ENCODE peak calls at places on chromosomes 16 and 17, in five cellular contexts. X is endothelial cell of umbilical vein, J is suprapubic skin, N is HL-60, C is GM23338. Q is an unnamed sample.

GRCh38 chr16:50248845-50249244 is 17.5 kb upstream of the ADCY7 start:
- DNase-seq in X (no peak), J (no peak), N (no peak), C (peak), Q (no peak)

GRCh38 chr16:50004239-50004638 is 20.8 kb upstream of the CNEP1R1 start:
- DNase-seq in X (no peak), J (no peak), N (no peak), C (no peak), Q (no peak)

GRCh38 chr16:23398987-23399805 is 53.8 kb downstream of the COG7 start:
- DNase-seq in X (no peak), J (no peak), N (no peak), C (peak), Q (no peak)

GRCh38 chr17:27428781-27429505 is 27.3 kb upstream of the KSR1 start:
- DNase-seq in X (no peak), J (no peak), N (no peak), C (no peak), Q (no peak)

GRCh38 chr16:14180431-14181059 is 109.4 kb downstream of the MRTFB start:
- DNase-seq in X (no peak), J (no peak), N (no peak), C (peak), Q (no peak)

GRCh38 chr17:62083651-62084050 is 18.6 kb upstream of the MED13 start:
- DNase-seq in X (no peak), J (no peak), N (no peak), C (no peak), Q (no peak)

GRCh38 chr16:8931864-8932263 is 31.8 kb downstream of the USP7 start:
- DNase-seq in X (peak), J (no peak), N (no peak), C (peak), Q (no peak)

GRCh38 chr17:47199627-47200324 is 9.4 kb upstream of the MYL4 start:
- DNase-seq in X (no peak), J (no peak), N (peak), C (no peak), Q (no peak)

GRCh38 chr16:35523991-35524390 is 2064.6 kb downstream of the TP53TG3F start:
- DNase-seq in X (no peak), J (no peak), N (no peak), C (no peak), Q (no peak)

GRCh38 chr17:71970312-71970711 is 150.5 kb upstream of the SOX9 start:
- DNase-seq in X (no peak), J (no peak), N (no peak), C (no peak), Q (no peak)

GRCh38 chr17:27206447-27206846 is 87.5 kb upstream of the WSB1 start:
- DNase-seq in X (no peak), J (no peak), N (peak), C (peak), Q (no peak)

GRCh38 chr17:61460796-61461585 is 8.8 kb downstream of the TBX4 start:
- DNase-seq in X (no peak), J (peak), N (no peak), C (no peak), Q (no peak)

GRCh38 chr17:76575570-76575969 is 10.1 kb downstream of the ST6GALNAC2 start:
- DNase-seq in X (no peak), J (no peak), N (no peak), C (no peak), Q (no peak)

GRCh38 chr17:42679001-42679491 is 2.3 kb upstream of the PLEKHH3 start:
- DNase-seq in X (peak), J (no peak), N (no peak), C (peak), Q (peak)

GRCh38 chr17:48014603-48015037 is 23.0 kb downstream of the COPZ2 start:
- DNase-seq in X (no peak), J (no peak), N (no peak), C (no peak), Q (no peak)

GRCh38 chr16:49635591-49636581 is 220.0 kb downstream of the ZNF423 start:
- DNase-seq in X (no peak), J (no peak), N (no peak), C (no peak), Q (no peak)

GRCh38 chr17:38852771-38853291 is 690 bp downstream of the RPL23 start:
- DNase-seq in X (no peak), J (no peak), N (no peak), C (no peak), Q (no peak)

GRCh38 chr17:38848557-38848891 is 5.0 kb downstream of the RPL23 start:
- DNase-seq in X (no peak), J (no peak), N (no peak), C (no peak), Q (no peak)

GRCh38 chr17:38848939-38849563 is 4.5 kb downstream of the RPL23 start:
- DNase-seq in X (no peak), J (no peak), N (no peak), C (no peak), Q (no peak)

GRCh38 chr17:38851434-38851833 is 2.1 kb downstream of the RPL23 start:
- DNase-seq in X (no peak), J (no peak), N (no peak), C (no peak), Q (no peak)

GRCh38 chr17:38850374-38850773 is 3.1 kb downstream of the RPL23 start:
- DNase-seq in X (no peak), J (no peak), N (no peak), C (no peak), Q (no peak)
- TF ChIP-seq POLR2AphosphoS5 in X (no peak), J (no peak), N (no peak), C (no peak), Q (no peak)

GRCh38 chr16:68596266-68596665 is 48.8 kb upstream of the CDH3 start:
- DNase-seq in X (no peak), J (no peak), N (no peak), C (no peak), Q (no peak)

GRCh38 chr16:68590201-68590994 is 51.3 kb downstream of the ZFP90 start:
- DNase-seq in X (peak), J (no peak), N (peak), C (peak), Q (peak)

GRCh38 chr16:68592466-68593337 is 52.4 kb upstream of the CDH3 start:
- DNase-seq in X (peak), J (no peak), N (peak), C (peak), Q (no peak)
- TF ChIP-seq CTCF in X (peak), J (no peak), N (no peak), C (peak), Q (no peak)

GRCh38 chr16:67183627-67184452 is at the start of gene MATCAP1:
- DNase-seq in X (peak), J (peak), N (peak), C (peak), Q (peak)
- TF ChIP-seq POLR2AphosphoS5 in X (peak), J (peak), N (no peak), C (peak), Q (peak)

GRCh38 chr17:35559495-35559894 is 1.1 kb downstream of the SLFN14 start:
- DNase-seq in X (peak), J (no peak), N (no peak), C (no peak), Q (no peak)

GRCh38 chr17:35554668-35555067 is 6.0 kb downstream of the SLFN14 start:
- DNase-seq in X (no peak), J (no peak), N (no peak), C (no peak), Q (no peak)

GRCh38 chr17:35553310-35553709 is 7.3 kb downstream of the SLFN14 start:
- DNase-seq in X (no peak), J (no peak), N (no peak), C (no peak), Q (no peak)

GRCh38 chr17:35557353-35557752 is 3.3 kb downstream of the SLFN14 start:
- DNase-seq in X (no peak), J (no peak), N (no peak), C (no peak), Q (no peak)

DNA sequence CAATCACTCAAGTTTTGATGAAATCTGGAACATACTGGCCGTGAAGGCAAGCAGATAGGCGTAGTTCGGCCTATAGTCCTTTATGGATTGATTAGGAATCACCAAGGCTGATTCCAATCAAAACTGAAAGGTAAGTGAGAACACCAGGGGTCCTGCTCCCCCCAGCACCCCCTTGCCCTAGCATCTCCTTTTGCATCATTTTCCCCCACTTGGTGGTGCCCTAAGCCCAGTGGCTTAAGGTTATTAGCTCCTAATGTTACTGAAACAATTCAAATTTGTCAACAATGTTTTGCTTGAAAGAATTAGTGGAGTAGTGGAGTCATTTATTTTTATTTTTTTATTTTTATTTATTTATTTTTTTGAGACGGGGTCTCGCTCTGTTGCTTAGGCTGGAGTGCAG is 4.9 kb downstream of the SLFN14 start:
- DNase-seq in X (no peak), J (no peak), N (no peak), C (peak), Q (no peak)
- TF ChIP-seq CTCF in X (peak), J (no peak), N (no peak), C (peak), Q (no peak)

GRCh38 chr17:39208893-39209292 is 8.8 kb downstream of the RPL19 start:
- DNase-seq in X (no peak), J (no peak), N (peak), C (no peak), Q (no peak)
- TF ChIP-seq POLR2AphosphoS5 in X (no peak), J (no peak), N (peak), C (no peak), Q (no peak)

DNA sequence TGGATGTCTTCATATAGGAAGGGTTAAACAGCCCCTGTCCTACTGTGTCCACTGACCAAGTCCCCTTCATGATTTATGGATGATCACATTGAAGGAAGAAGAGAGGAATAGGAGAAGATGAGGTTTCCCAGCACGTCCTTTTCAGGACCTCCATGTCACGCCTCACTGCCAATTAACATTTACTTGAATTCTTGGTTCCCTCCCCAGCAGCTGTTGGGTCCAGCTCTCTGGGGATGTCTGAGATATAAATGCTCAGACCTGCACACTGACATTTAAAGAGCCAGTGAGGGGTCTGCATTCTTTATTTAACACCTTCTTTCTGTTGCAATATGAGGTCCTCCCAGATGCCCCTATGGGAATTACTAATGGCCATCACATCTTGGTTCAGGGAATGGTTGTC is 230.6 kb upstream of the HSBP1 start:
- DNase-seq in X (no peak), J (no peak), N (no peak), C (no peak), Q (no peak)
- TF ChIP-seq CTCF in X (no peak), J (no peak), N (no peak), C (no peak), Q (no peak)

DNA sequence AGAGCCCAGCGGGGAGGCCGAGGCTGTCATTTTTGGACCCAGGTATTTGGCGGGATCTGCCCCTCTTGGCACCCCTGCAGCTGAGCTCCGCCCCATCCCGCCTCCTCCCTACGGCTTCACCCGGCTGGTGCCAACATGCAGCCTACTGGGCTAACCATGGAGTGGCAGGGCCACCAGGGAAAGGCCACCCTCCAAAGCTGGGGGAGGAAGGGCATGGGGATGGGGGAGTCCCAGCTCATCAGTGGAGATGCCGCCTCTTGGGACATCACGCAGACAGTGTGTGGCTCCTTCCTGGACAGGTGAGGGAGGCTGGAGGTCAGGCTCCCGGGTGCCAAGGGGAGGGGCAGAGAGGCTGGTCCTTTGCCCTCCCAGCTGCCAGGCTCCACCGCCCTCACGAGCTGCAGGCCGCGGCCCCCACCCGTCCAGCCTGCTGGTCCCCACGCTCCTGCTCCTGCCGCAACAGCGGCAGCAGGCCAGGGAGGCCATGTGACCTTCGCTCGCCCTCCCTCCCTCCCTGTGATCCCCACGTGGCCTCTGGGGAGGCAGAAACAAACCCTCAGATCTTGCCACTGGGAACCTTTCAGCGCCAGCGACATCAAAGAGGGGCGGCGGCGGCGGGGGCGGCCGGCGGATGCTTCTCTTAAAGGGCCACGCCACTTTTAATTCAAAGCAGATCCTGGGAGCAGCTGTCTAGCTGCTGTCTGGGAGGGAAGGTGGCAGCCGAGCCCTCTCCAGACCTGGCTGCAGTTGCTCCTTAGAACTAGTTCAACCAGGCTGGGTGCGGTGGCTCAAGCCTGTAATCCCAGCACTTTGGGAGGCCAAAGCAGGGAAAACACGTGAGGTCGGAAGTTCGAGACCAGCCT is 6.8 kb upstream of the NOTUM start:
- DNase-seq in X (no peak), J (peak), N (peak), C (peak), Q (peak)
- TF ChIP-seq POLR2AphosphoS5 in X (no peak), J (no peak), N (no peak), C (peak), Q (peak)

GRCh38 chr16:17305694-17306093 is 165.1 kb downstream of the XYLT1 start:
- DNase-seq in X (no peak), J (no peak), N (no peak), C (no peak), Q (no peak)

GRCh38 chr16:17304124-17304813 is 166.5 kb downstream of the XYLT1 start:
- DNase-seq in X (no peak), J (no peak), N (no peak), C (no peak), Q (peak)

GRCh38 chr16:17306745-17307144 is 164.0 kb downstream of the XYLT1 start:
- DNase-seq in X (no peak), J (no peak), N (no peak), C (no peak), Q (no peak)

GRCh38 chr16:17303101-17303500 is 167.7 kb downstream of the XYLT1 start:
- DNase-seq in X (no peak), J (no peak), N (peak), C (no peak), Q (no peak)

DNA sequence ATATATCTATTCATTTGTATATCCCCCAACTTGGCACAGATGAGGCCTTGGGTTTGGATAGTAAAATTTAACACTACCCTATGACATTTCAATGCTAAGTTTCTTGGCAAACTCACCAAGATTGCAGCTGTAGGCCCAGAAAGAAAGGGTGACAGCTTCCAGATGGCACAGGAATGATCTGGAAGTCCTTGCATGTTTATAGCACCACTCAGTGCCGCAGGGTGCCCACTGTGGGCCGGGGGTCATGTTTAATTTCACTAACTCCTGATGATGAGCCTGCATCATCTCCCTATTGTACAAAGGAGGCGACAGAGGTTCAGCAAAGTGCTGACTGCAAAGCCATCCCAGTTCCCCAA is 166.0 kb downstream of the XYLT1 start:
- DNase-seq in X (no peak), J (no peak), N (no peak), C (no peak), Q (no peak)
- TF ChIP-seq CTCF in X (no peak), J (no peak), N (no peak), C (peak), Q (no peak)

GRCh38 chr16:10980811-10981210 is 36.4 kb downstream of the CLEC16A start:
- DNase-seq in X (no peak), J (no peak), N (no peak), C (no peak), Q (no peak)
- TF ChIP-seq POLR2AphosphoS5 in X (no peak), J (no peak), N (no peak), C (no peak), Q (no peak)

GRCh38 chr17:5485270-5486205 is at the start of gene DERL2:
- DNase-seq in X (no peak), J (no peak), N (no peak), C (peak), Q (no peak)

GRCh38 chr17:5488752-5489151 is 2.4 kb downstream of the MIS12 start:
- DNase-seq in X (no peak), J (no peak), N (no peak), C (no peak), Q (no peak)

GRCh38 chr17:5481451-5481850 is 4.5 kb downstream of the DERL2 start:
- DNase-seq in X (no peak), J (no peak), N (no peak), C (no peak), Q (no peak)

GRCh38 chr17:5486206-5487124 is at the start of gene MIS12:
- DNase-seq in X (peak), J (peak), N (peak), C (peak), Q (peak)
- TF ChIP-seq CTCF in X (no peak), J (no peak), N (no peak), C (no peak), Q (no peak)